ENCODE peak calls at places on chromosomes 7 and 10, in six cellular contexts. S is GDM1, W is AG08396, Q is GM12865, Y is neuronal stem cell, M is mucosa of descending colon. B is an unnamed sample.

GRCh38 chr7:30252885-30253795 is 31.3 kb upstream of the ZNRF2 start:
- DNase-seq in S (no peak), W (no peak), Q (no peak), Y (no peak), M (peak; percentile 70), B (peak; percentile 53)

GRCh38 chr10:92175164-92175563 is 115.7 kb downstream of the CPEB3 start:
- DNase-seq in S (no peak), W (no peak), Q (no peak), Y (no peak), M (no peak), B (no peak)

GRCh38 chr7:55409474-55410225 is 44.5 kb downstream of the LANCL2 start:
- DNase-seq in S (no peak), W (peak; percentile 67), Q (peak; percentile 27), Y (no peak), M (no peak), B (peak; percentile 45)

GRCh38 chr7:52168085-52168484 is 851.5 kb upstream of the COBL start:
- DNase-seq in S (no peak), W (no peak), Q (no peak), Y (no peak), M (no peak), B (no peak)

GRCh38 chr7:46146454-46147255 is 225.6 kb upstream of the IGFBP3 start:
- DNase-seq in S (no peak), W (peak; percentile 35), Q (no peak), Y (no peak), M (no peak), B (peak; percentile 97)

GRCh38 chr7:142930126-142930730 is 3.3 kb downstream of the TRPV5 start:
- DNase-seq in S (no peak), W (no peak), Q (no peak), Y (no peak), M (no peak), B (no peak)

GRCh38 chr10:98611432-98611831 is 164.7 kb upstream of the HPS1 start:
- DNase-seq in S (no peak), W (no peak), Q (no peak), Y (no peak), M (no peak), B (no peak)

GRCh38 chr10:45495438-45496152 is 121.6 kb downstream of the ALOX5 start:
- DNase-seq in S (no peak), W (no peak), Q (no peak), Y (no peak), M (no peak), B (peak; percentile 56)

GRCh38 chr7:150966002-150966401 is 12.1 kb downstream of the KCNH2 start:
- DNase-seq in S (no peak), W (no peak), Q (no peak), Y (no peak), M (no peak), B (peak; percentile 19)

GRCh38 chr7:130904031-130904757 is 170.2 kb upstream of the KLF14 start:
- DNase-seq in S (no peak), W (no peak), Q (no peak), Y (no peak), M (no peak), B (peak; percentile 96)

GRCh38 chr10:55024718-55025117 is 223.7 kb upstream of the PCDH15 start:
- DNase-seq in S (peak; percentile 4), W (no peak), Q (no peak), Y (no peak), M (no peak), B (no peak)

GRCh38 chr10:50325449-50326188 is 74.3 kb upstream of the ASAH2 start:
- DNase-seq in S (peak; percentile 68), W (peak; percentile 80), Q (peak; percentile 64), Y (no peak), M (no peak), B (peak; percentile 98)

GRCh38 chr10:16193241-16193640 is 243.6 kb upstream of the PTER start:
- DNase-seq in S (no peak), W (no peak), Q (no peak), Y (no peak), M (no peak), B (no peak)

GRCh38 chr10:128596906-128597305 is 470.7 kb upstream of the MKI67 start:
- DNase-seq in S (no peak), W (no peak), Q (no peak), Y (no peak), M (no peak), B (no peak)

GRCh38 chr7:140625908-140626868 is 14.4 kb downstream of the DENND2A start:
- DNase-seq in S (no peak), W (peak; percentile 82), Q (no peak), Y (no peak), M (peak; percentile 69), B (peak; percentile 97)

GRCh38 chr10:126216221-126216701 is 172.0 kb downstream of the ADAM12 start:
- DNase-seq in S (no peak), W (no peak), Q (no peak), Y (no peak), M (no peak), B (peak; percentile 40)

GRCh38 chr10:15472431-15473400 is 101.6 kb upstream of the FAM171A1 start:
- DNase-seq in S (no peak), W (peak; percentile 48), Q (no peak), Y (no peak), M (no peak), B (no peak)

GRCh38 chr7:87413029-87413428 is 62.5 kb downstream of the ABCB4 start:
- DNase-seq in S (no peak), W (no peak), Q (no peak), Y (no peak), M (no peak), B (no peak)

B was measured in ELR.